ENCODE peak calls at places on chromosomes 13 and 19, in nine cellular contexts. L is neural progenitor cell, W is Peyer's patch, Q is right atrium auricular region, N is endothelial cell of umbilical vein, B is DND-41, R is fibroblast of the aortic adventitia, X is A673, O is AG10803. V is an unnamed sample.

GRCh38 chr13:73210218-73210883 is 151.5 kb downstream of the KLF5 start:
- DNase-seq in L (peak), W (no peak), Q (no peak), N (no peak), B (no peak), R (no peak), X (no peak), O (no peak), V (no peak)

GRCh38 chr13:74920945-74921725 is 560.8 kb downstream of the TBC1D4 start:
- DNase-seq in L (no peak), W (no peak), Q (no peak), N (no peak), B (no peak), R (no peak), X (no peak), O (no peak), V (no peak)

GRCh38 chr13:50299546-50300249 is 284.5 kb downstream of the KCNRG start:
- DNase-seq in L (no peak), W (no peak), Q (no peak), N (no peak), B (no peak), R (no peak), X (no peak), O (no peak), V (no peak)

GRCh38 chr19:18648971-18649310 is 12.1 kb downstream of the KLHL26 start:
- DNase-seq in L (no peak), W (no peak), Q (peak), N (no peak), B (no peak), R (no peak), X (no peak), O (no peak), V (no peak)

GRCh38 chr13:113052206-113052605 is 53.4 kb upstream of the F7 start:
- DNase-seq in L (no peak), W (no peak), Q (no peak), N (no peak), B (no peak), R (no peak), X (no peak), O (no peak), V (no peak)

GRCh38 chr19:19214892-19215291 is 3.1 kb downstream of the NCAN start:
- DNase-seq in L (peak), W (no peak), Q (no peak), N (peak), B (peak), R (peak), X (peak), O (peak), V (no peak)

GRCh38 chr13:112981361-112981905 is 12.4 kb downstream of the MCF2L start:
- DNase-seq in L (no peak), W (no peak), Q (no peak), N (no peak), B (no peak), R (no peak), X (no peak), O (no peak), V (no peak)

GRCh38 chr13:19991531-19991930 is 33.0 kb downstream of the ZMYM2 start:
- DNase-seq in L (no peak), W (no peak), Q (no peak), N (no peak), B (no peak), R (no peak), X (no peak), O (no peak), V (no peak)

GRCh38 chr13:29925457-29925856 is 75.0 kb upstream of the UBL3 start:
- DNase-seq in L (no peak), W (peak), Q (peak), N (peak), B (no peak), R (peak), X (peak), O (peak), V (no peak)

GRCh38 chr13:31747271-31747670 is 7.9 kb downstream of the RXFP2 start:
- DNase-seq in L (no peak), W (no peak), Q (no peak), N (no peak), B (no peak), R (no peak), X (no peak), O (no peak), V (no peak)

GRCh38 chr13:113291997-113292862 is 4.8 kb upstream of the LAMP1 start:
- DNase-seq in L (peak), W (no peak), Q (peak), N (peak), B (no peak), R (peak), X (peak), O (peak), V (peak)

GRCh38 chr13:99176309-99177276 is 24.1 kb upstream of the UBAC2 start:
- DNase-seq in L (peak), W (peak), Q (peak), N (peak), B (peak), R (peak), X (peak), O (peak), V (peak)

GRCh38 chr13:46577656-46578589 is 25.0 kb downstream of the LRCH1 start:
- DNase-seq in L (no peak), W (no peak), Q (no peak), N (no peak), B (peak), R (no peak), X (no peak), O (peak), V (no peak)

GRCh38 chr19:17347877-17348276 is 10.5 kb downstream of the GTPBP3 start:
- DNase-seq in L (no peak), W (no peak), Q (no peak), N (no peak), B (no peak), R (no peak), X (no peak), O (no peak), V (no peak)

GRCh38 chr13:79401259-79402071 is 4.6 kb downstream of the RBM26 start:
- DNase-seq in L (no peak), W (no peak), Q (no peak), N (peak), B (no peak), R (no peak), X (no peak), O (no peak), V (no peak)

GRCh38 chr19:38713227-38713649 is 31.0 kb downstream of the CAPN12 start:
- DNase-seq in L (no peak), W (no peak), Q (peak), N (no peak), B (no peak), R (peak), X (no peak), O (no peak), V (no peak)

GRCh38 chr19:17448190-17448967 is at the start of gene TMEM221:
- DNase-seq in L (peak), W (peak), Q (peak), N (no peak), B (no peak), R (no peak), X (peak), O (no peak), V (peak)

GRCh38 chr19:32532233-32532632 is 48.8 kb upstream of the PDCD5 start:
- DNase-seq in L (no peak), W (no peak), Q (no peak), N (no peak), B (no peak), R (no peak), X (no peak), O (no peak), V (no peak)

GRCh38 chr13:72390909-72391308 is 336.5 kb downstream of the MZT1 start:
- DNase-seq in L (no peak), W (no peak), Q (no peak), N (no peak), B (no peak), R (no peak), X (no peak), O (peak), V (no peak)

GRCh38 chr19:9917322-9917721 is 19.0 kb downstream of the OLFM2 start:
- DNase-seq in L (peak), W (no peak), Q (no peak), N (peak), B (peak), R (peak), X (peak), O (peak), V (no peak)

GRCh38 chr13:78012046-78012445 is 93.4 kb upstream of the EDNRB start:
- DNase-seq in L (no peak), W (no peak), Q (no peak), N (no peak), B (no peak), R (no peak), X (no peak), O (no peak), V (no peak)

GRCh38 chr19:5974721-5975387 is 3.1 kb downstream of the RANBP3 start:
- DNase-seq in L (no peak), W (no peak), Q (no peak), N (no peak), B (no peak), R (no peak), X (no peak), O (no peak), V (peak)

GRCh38 chr19:10214784-10215183 is 16.3 kb downstream of the S1PR2 start:
- DNase-seq in L (no peak), W (no peak), Q (no peak), N (no peak), B (no peak), R (peak), X (no peak), O (peak), V (no peak)

GRCh38 chr19:47157455-47158321 is 27.1 kb downstream of the SAE1 start:
- DNase-seq in L (peak), W (peak), Q (peak), N (peak), B (peak), R (peak), X (no peak), O (peak), V (peak)

GRCh38 chr13:113848431-113849260 is 15.2 kb downstream of the GAS6 start:
- DNase-seq in L (no peak), W (peak), Q (peak), N (no peak), B (peak), R (no peak), X (no peak), O (no peak), V (no peak)

GRCh38 chr19:1163283-1163933 is 10.7 kb downstream of the SBNO2 start:
- DNase-seq in L (no peak), W (no peak), Q (no peak), N (no peak), B (no peak), R (no peak), X (no peak), O (no peak), V (no peak)

GRCh38 chr19:29687244-29687896 is 22.1 kb downstream of the PLEKHF1 start:
- DNase-seq in L (no peak), W (peak), Q (peak), N (no peak), B (no peak), R (peak), X (peak), O (peak), V (no peak)

GRCh38 chr13:24217601-24218281 is 57.2 kb downstream of the SPATA13 start:
- DNase-seq in L (no peak), W (peak), Q (no peak), N (no peak), B (no peak), R (peak), X (no peak), O (peak), V (no peak)

GRCh38 chr13:21344662-21345176 is 114.4 kb downstream of the ZDHHC20 start:
- DNase-seq in L (no peak), W (no peak), Q (no peak), N (no peak), B (peak), R (no peak), X (no peak), O (no peak), V (peak)

GRCh38 chr19:33469171-33470039 is 52.2 kb downstream of the PEPD start:
- DNase-seq in L (no peak), W (peak), Q (no peak), N (no peak), B (no peak), R (no peak), X (no peak), O (no peak), V (no peak)

GRCh38 chr13:55999709-56000108 is 1141.0 kb upstream of the PRR20A start:
- DNase-seq in L (peak), W (no peak), Q (no peak), N (no peak), B (no peak), R (no peak), X (no peak), O (no peak), V (no peak)

GRCh38 chr13:45199716-45200115 is 1.1 kb downstream of the KCTD4 start:
- DNase-seq in L (no peak), W (no peak), Q (no peak), N (no peak), B (no peak), R (no peak), X (no peak), O (peak), V (no peak)

GRCh38 chr13:99982021-99982740 is 597 bp downstream of the ZIC2 start:
- DNase-seq in L (peak), W (no peak), Q (peak), N (no peak), B (no peak), R (no peak), X (peak), O (no peak), V (no peak)

GRCh38 chr19:41449079-41449864 is 6.3 kb downstream of the ERICH4 start:
- DNase-seq in L (peak), W (peak), Q (peak), N (peak), B (peak), R (peak), X (peak), O (peak), V (peak)

GRCh38 chr19:55366790-55367189 is 3.5 kb downstream of the IL11 start:
- DNase-seq in L (no peak), W (no peak), Q (no peak), N (no peak), B (no peak), R (no peak), X (no peak), O (no peak), V (no peak)

GRCh38 chr19:55368106-55368505 is 2.2 kb downstream of the IL11 start:
- DNase-seq in L (no peak), W (no peak), Q (no peak), N (no peak), B (no peak), R (no peak), X (no peak), O (no peak), V (no peak)

GRCh38 chr19:55370305-55370988 is at the start of gene IL11:
- DNase-seq in L (peak), W (no peak), Q (no peak), N (no peak), B (no peak), R (peak), X (no peak), O (peak), V (no peak)

GRCh38 chr19:55369651-55370304 is 485 bp downstream of the IL11 start:
- DNase-seq in L (peak), W (no peak), Q (no peak), N (no peak), B (no peak), R (peak), X (peak), O (peak), V (no peak)

DNA sequence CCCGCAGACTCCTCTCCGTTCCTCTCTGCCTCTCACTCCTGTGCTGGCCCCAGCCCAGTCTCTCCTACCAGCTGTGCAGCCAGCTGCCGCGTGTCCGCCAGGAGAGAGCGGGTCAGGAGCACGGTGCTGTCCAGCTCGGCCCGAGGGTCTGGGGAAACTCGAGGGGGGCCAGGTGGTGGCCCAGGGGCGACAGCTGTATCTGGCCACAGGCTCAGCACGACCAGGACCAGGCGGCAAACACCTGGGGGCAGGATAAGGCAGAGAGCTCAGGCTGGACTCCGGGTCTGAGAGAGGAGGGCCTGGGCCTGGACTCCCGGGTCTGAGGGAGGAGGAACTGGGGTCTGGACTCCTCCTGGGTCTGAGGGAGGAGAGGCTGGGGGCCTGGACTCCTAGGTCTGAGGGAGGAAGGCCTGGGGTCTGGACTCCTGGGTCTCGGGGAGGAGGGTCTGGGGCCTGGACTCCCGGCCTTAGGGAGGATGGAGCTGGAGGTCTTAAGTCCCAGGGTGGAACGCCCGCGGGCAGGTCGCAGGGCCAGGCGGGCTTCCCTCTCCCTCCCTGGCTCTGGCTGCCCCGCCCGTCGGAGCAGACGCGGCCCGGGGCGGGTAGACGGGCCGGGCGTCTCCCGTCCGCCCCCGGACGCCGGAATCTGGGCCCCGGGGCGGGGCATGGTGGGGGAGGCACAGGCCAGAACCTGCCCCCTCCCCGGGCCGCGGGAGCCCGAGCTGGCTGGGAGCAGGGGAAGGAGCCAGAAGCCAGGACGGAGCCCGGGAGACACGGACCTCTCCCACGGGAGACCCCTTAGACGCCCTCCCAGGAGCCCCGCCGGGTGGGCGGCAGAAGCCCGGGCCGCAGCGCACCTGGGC is 1.3 kb downstream of the IL11 start:
- DNase-seq in L (peak), W (no peak), Q (no peak), N (no peak), B (no peak), R (peak), X (no peak), O (peak), V (no peak)
- H3K4me3 ChIP-seq in L (peak), W (peak), Q (no peak), N (no peak), B (no peak), R (peak), X (peak), O (peak), V (no peak)

GRCh38 chr13:102395174-102395573 is 6.7 kb downstream of the FGF14 start:
- DNase-seq in L (no peak), W (no peak), Q (no peak), N (no peak), B (no peak), R (no peak), X (no peak), O (no peak), V (no peak)
- H3K4me3 ChIP-seq in L (peak), W (peak), Q (peak), N (no peak), B (no peak), R (peak), X (peak), O (peak), V (peak)

GRCh38 chr13:93305886-93306285 is 79.3 kb downstream of the GPC6 start:
- DNase-seq in L (no peak), W (no peak), Q (no peak), N (no peak), B (no peak), R (peak), X (no peak), O (no peak), V (no peak)
- H3K4me3 ChIP-seq in L (no peak), W (no peak), Q (no peak), N (no peak), B (no peak), R (no peak), X (no peak), O (no peak), V (no peak)

DNA sequence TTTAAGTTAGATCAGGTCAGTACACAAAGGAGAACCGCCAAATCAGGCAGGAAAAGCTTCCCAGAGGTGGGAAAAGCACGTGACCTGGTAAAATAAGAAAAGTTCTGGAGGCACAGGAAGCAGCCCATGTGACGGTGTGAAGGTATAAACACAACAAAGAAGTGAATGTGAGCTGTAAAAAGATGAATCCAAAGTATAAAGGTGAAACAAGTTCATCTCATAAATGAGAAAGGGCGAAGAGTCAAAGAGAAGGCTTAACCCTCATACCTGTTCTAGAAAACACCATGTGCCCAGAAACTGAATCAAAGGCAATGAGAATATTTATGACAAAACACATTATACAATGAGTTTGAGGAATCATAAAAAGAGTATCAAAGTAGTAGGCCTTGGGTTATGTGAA is 47.0 kb downstream of the USP12 start:
- DNase-seq in L (no peak), W (no peak), Q (no peak), N (no peak), B (no peak), R (no peak), X (no peak), O (no peak), V (no peak)
- H3K4me3 ChIP-seq in L (no peak), W (no peak), Q (no peak), N (no peak), B (no peak), R (no peak), X (no peak), O (no peak), V (no peak)

V was measured in CD4-positive, alpha-beta memory T cell.